ENCODE peak calls at places on chromosome 1, in ten cellular contexts. One of them, this sample, is unnamed.

GRCh38 chr1:99627615-99628014 is 18.3 kb upstream of the PALMD start:
- DNase-seq in NCI-H1417: no peak
- DNase-seq in H4: no peak
- DNase-seq in stimulated activated CD8-positive, alpha-beta memory T cell treated with anti-CD3 and anti-CD28 coated beads, Interleukin-7, amount 100 ng/mL, for 1 hour: no peak
- DNase-seq in AG08396: no peak
- DNase-seq in iPS-NIHi11: no peak
- DNase-seq in hepatic stellate cell: no peak
- DNase-seq in nephron progenitor cell: no peak
- DNase-seq in stromal cell of bone marrow: no peak
- DNase-seq in kidney tubule cell: no peak
- DNase-seq in this sample: no peak

GRCh38 chr1:25090707-25091422 is 141.4 kb downstream of the SYF2 start:
- DNase-seq in NCI-H1417: no peak
- DNase-seq in nephron progenitor cell: no peak
- DNase-seq in hepatic stellate cell: no peak
- DNase-seq in stromal cell of bone marrow: no peak
- DNase-seq in iPS-NIHi11: no peak
- DNase-seq in AG08396: no peak
- DNase-seq in kidney tubule cell: no peak
- DNase-seq in H4: peak; percentile 31
- DNase-seq in stimulated activated CD8-positive, alpha-beta memory T cell treated with anti-CD3 and anti-CD28 coated beads, Interleukin-7, amount 100 ng/mL, for 1 hour: no peak
- DNase-seq in this sample: no peak

GRCh38 chr1:221101792-221102191 is 222.5 kb downstream of the HLX start:
- DNase-seq in iPS-NIHi11: no peak
- DNase-seq in nephron progenitor cell: no peak
- DNase-seq in stimulated activated CD8-positive, alpha-beta memory T cell treated with anti-CD3 and anti-CD28 coated beads, Interleukin-7, amount 100 ng/mL, for 1 hour: no peak
- DNase-seq in kidney tubule cell: peak; percentile 56
- DNase-seq in NCI-H1417: no peak
- DNase-seq in AG08396: peak; percentile 25
- DNase-seq in stromal cell of bone marrow: peak; percentile 76
- DNase-seq in hepatic stellate cell: peak; percentile 17
- DNase-seq in H4: no peak
- DNase-seq in this sample: peak; percentile 60

GRCh38 chr1:84889437-84889836 is 3.6 kb downstream of the LPAR3 start:
- DNase-seq in stromal cell of bone marrow: no peak
- DNase-seq in H4: no peak
- DNase-seq in stimulated activated CD8-positive, alpha-beta memory T cell treated with anti-CD3 and anti-CD28 coated beads, Interleukin-7, amount 100 ng/mL, for 1 hour: no peak
- DNase-seq in NCI-H1417: no peak
- DNase-seq in kidney tubule cell: no peak
- DNase-seq in AG08396: no peak
- DNase-seq in iPS-NIHi11: no peak
- DNase-seq in nephron progenitor cell: no peak
- DNase-seq in hepatic stellate cell: no peak
- DNase-seq in this sample: no peak

GRCh38 chr1:47390843-47391242 is 25.2 kb upstream of the FOXE3 start:
- DNase-seq in stromal cell of bone marrow: no peak
- DNase-seq in AG08396: no peak
- DNase-seq in kidney tubule cell: no peak
- DNase-seq in NCI-H1417: no peak
- DNase-seq in H4: no peak
- DNase-seq in nephron progenitor cell: no peak
- DNase-seq in stimulated activated CD8-positive, alpha-beta memory T cell treated with anti-CD3 and anti-CD28 coated beads, Interleukin-7, amount 100 ng/mL, for 1 hour: no peak
- DNase-seq in iPS-NIHi11: no peak
- DNase-seq in hepatic stellate cell: no peak
- DNase-seq in this sample: no peak

GRCh38 chr1:234927968-234928635 is 200.5 kb downstream of the TOMM20 start:
- DNase-seq in AG08396: no peak
- DNase-seq in stromal cell of bone marrow: no peak
- DNase-seq in NCI-H1417: no peak
- DNase-seq in nephron progenitor cell: no peak
- DNase-seq in stimulated activated CD8-positive, alpha-beta memory T cell treated with anti-CD3 and anti-CD28 coated beads, Interleukin-7, amount 100 ng/mL, for 1 hour: no peak
- DNase-seq in iPS-NIHi11: no peak
- DNase-seq in kidney tubule cell: no peak
- DNase-seq in hepatic stellate cell: no peak
- DNase-seq in H4: no peak
- DNase-seq in this sample: peak; percentile 38

GRCh38 chr1:10495942-10496341 is 21.2 kb downstream of the PEX14 start:
- DNase-seq in hepatic stellate cell: no peak
- DNase-seq in stimulated activated CD8-positive, alpha-beta memory T cell treated with anti-CD3 and anti-CD28 coated beads, Interleukin-7, amount 100 ng/mL, for 1 hour: no peak
- DNase-seq in stromal cell of bone marrow: no peak
- DNase-seq in nephron progenitor cell: no peak
- DNase-seq in H4: no peak
- DNase-seq in NCI-H1417: no peak
- DNase-seq in AG08396: no peak
- DNase-seq in iPS-NIHi11: no peak
- DNase-seq in kidney tubule cell: peak; percentile 95
- DNase-seq in this sample: no peak

GRCh38 chr1:244012232-244012631 is 38.9 kb upstream of the ZBTB18 start:
- DNase-seq in AG08396: peak; percentile 25
- DNase-seq in nephron progenitor cell: no peak
- DNase-seq in stromal cell of bone marrow: peak; percentile 50
- DNase-seq in iPS-NIHi11: peak; percentile 43
- DNase-seq in hepatic stellate cell: peak; percentile 32
- DNase-seq in NCI-H1417: no peak
- DNase-seq in kidney tubule cell: peak; percentile 79
- DNase-seq in H4: no peak
- DNase-seq in stimulated activated CD8-positive, alpha-beta memory T cell treated with anti-CD3 and anti-CD28 coated beads, Interleukin-7, amount 100 ng/mL, for 1 hour: no peak
- DNase-seq in this sample: no peak

GRCh38 chr1:202245391-202245790 is 51.8 kb downstream of the LGR6 start:
- DNase-seq in stimulated activated CD8-positive, alpha-beta memory T cell treated with anti-CD3 and anti-CD28 coated beads, Interleukin-7, amount 100 ng/mL, for 1 hour: no peak
- DNase-seq in iPS-NIHi11: no peak
- DNase-seq in hepatic stellate cell: no peak
- DNase-seq in AG08396: no peak
- DNase-seq in kidney tubule cell: no peak
- DNase-seq in nephron progenitor cell: no peak
- DNase-seq in H4: no peak
- DNase-seq in NCI-H1417: no peak
- DNase-seq in stromal cell of bone marrow: no peak
- DNase-seq in this sample: no peak

GRCh38 chr1:98839840-98840239 is 164.8 kb downstream of the PLPPR5 start:
- DNase-seq in nephron progenitor cell: no peak
- DNase-seq in kidney tubule cell: no peak
- DNase-seq in AG08396: no peak
- DNase-seq in hepatic stellate cell: no peak
- DNase-seq in iPS-NIHi11: no peak
- DNase-seq in NCI-H1417: no peak
- DNase-seq in H4: no peak
- DNase-seq in stimulated activated CD8-positive, alpha-beta memory T cell treated with anti-CD3 and anti-CD28 coated beads, Interleukin-7, amount 100 ng/mL, for 1 hour: no peak
- DNase-seq in stromal cell of bone marrow: no peak
- DNase-seq in this sample: peak; percentile 18

GRCh38 chr1:94117250-94117851 is 3.6 kb downstream of the ABCA4 start:
- DNase-seq in stimulated activated CD8-positive, alpha-beta memory T cell treated with anti-CD3 and anti-CD28 coated beads, Interleukin-7, amount 100 ng/mL, for 1 hour: no peak
- DNase-seq in NCI-H1417: no peak
- DNase-seq in nephron progenitor cell: no peak
- DNase-seq in AG08396: no peak
- DNase-seq in iPS-NIHi11: no peak
- DNase-seq in H4: no peak
- DNase-seq in kidney tubule cell: no peak
- DNase-seq in hepatic stellate cell: no peak
- DNase-seq in stromal cell of bone marrow: no peak
- DNase-seq in this sample: no peak

GRCh38 chr1:9442266-9442846 is 96.9 kb upstream of the SLC25A33 start:
- DNase-seq in hepatic stellate cell: no peak
- DNase-seq in iPS-NIHi11: no peak
- DNase-seq in H4: peak; percentile 46
- DNase-seq in nephron progenitor cell: no peak
- DNase-seq in stromal cell of bone marrow: no peak
- DNase-seq in AG08396: no peak
- DNase-seq in NCI-H1417: no peak
- DNase-seq in stimulated activated CD8-positive, alpha-beta memory T cell treated with anti-CD3 and anti-CD28 coated beads, Interleukin-7, amount 100 ng/mL, for 1 hour: no peak
- DNase-seq in kidney tubule cell: peak; percentile 65
- DNase-seq in this sample: peak; percentile 68

GRCh38 chr1:44423706-44424546 is 18.9 kb downstream of the RNF220 start:
- DNase-seq in hepatic stellate cell: no peak
- DNase-seq in H4: peak; percentile 91
- DNase-seq in AG08396: peak; percentile 70
- DNase-seq in iPS-NIHi11: peak; percentile 45
- DNase-seq in stimulated activated CD8-positive, alpha-beta memory T cell treated with anti-CD3 and anti-CD28 coated beads, Interleukin-7, amount 100 ng/mL, for 1 hour: no peak
- DNase-seq in stromal cell of bone marrow: peak; percentile 63
- DNase-seq in kidney tubule cell: peak; percentile 74
- DNase-seq in NCI-H1417: no peak
- DNase-seq in nephron progenitor cell: no peak
- DNase-seq in this sample: no peak

This sample was measured in mesenchymal stem cell.